ENCODE peak calls at places on chromosomes 12 and 14, in six cellular contexts. L is activated T-cell treated with anti-CD3 and anti-CD28 coated beads, Interleukin-2, amount 50 U/mL, for 4 hours; O is AG08395; Z is RWPE2; E is NCI-H2029; X is dorsolateral prefrontal cortex. A is an unnamed sample.

GRCh38 chr12:120369476-120370342 is 745 bp upstream of the MSI1 start:
- DNase-seq in E (no peak), Z (no peak), O (no peak), L (no peak), X (no peak), A (no peak)

GRCh38 chr12:132866251-132866828 is 21.1 kb downstream of the CHFR start:
- DNase-seq in X (no peak), Z (no peak), L (no peak), E (no peak), O (peak), A (no peak)

GRCh38 chr12:5497329-5498058 is 65.6 kb downstream of the NTF3 start:
- DNase-seq in X (no peak), O (peak), Z (no peak), E (no peak), L (no peak), A (no peak)

GRCh38 chr14:104770851-104771272 is 17.9 kb downstream of the SIVA1 start:
- DNase-seq in Z (no peak), L (no peak), O (peak), E (no peak), X (no peak), A (no peak)

GRCh38 chr14:69845050-69845581 is 34.1 kb upstream of the SMOC1 start:
- DNase-seq in O (no peak), X (no peak), E (no peak), Z (no peak), L (no peak), A (no peak)

GRCh38 chr12:69682136-69682755 is 16.9 kb downstream of the BEST3 start:
- DNase-seq in X (no peak), O (no peak), E (peak), L (no peak), Z (no peak), A (no peak)

GRCh38 chr12:26805401-26805971 is 27.5 kb downstream of the ITPR2 start:
- DNase-seq in E (no peak), O (no peak), L (no peak), X (no peak), Z (no peak), A (no peak)

GRCh38 chr14:106694638-106695393 is 1168.4 kb downstream of the TMEM121 start:
- DNase-seq in E (peak), Z (no peak), L (peak), X (no peak), O (no peak), A (no peak)

GRCh38 chr12:61490732-61491498 is 769.3 kb upstream of the USP15 start:
- DNase-seq in L (no peak), X (no peak), O (no peak), E (no peak), Z (no peak), A (no peak)

GRCh38 chr12:91326043-91327027 is 143.7 kb upstream of the DCN start:
- DNase-seq in O (peak), X (no peak), L (peak), Z (no peak), E (no peak), A (no peak)

GRCh38 chr12:53530920-53531319 is 23.6 kb upstream of the NPFF start:
- DNase-seq in O (peak), X (no peak), L (no peak), Z (no peak), E (no peak), A (peak)

A was measured in BJ.